ENCODE peak calls at places on chromosomes 6 and 20, in nine cellular contexts. S, W, J, V, C, F, Y, A and D are unnamed samples.

GRCh38 chr6:155121699-155122098 is 126.6 kb downstream of the TIAM2 start:
- DNase-seq in V (no peak), W (no peak), C (no peak), J (no peak), S (no peak), A (no peak), F (peak), Y (peak), D (no peak)

GRCh38 chr20:35901678-35902544 is 52.4 kb downstream of the SCAND1 start:
- DNase-seq in F (no peak), Y (no peak), J (peak), A (peak), C (no peak), W (no peak), S (peak), V (peak), D (no peak)

GRCh38 chr20:12581644-12582350 is 427.0 kb upstream of the SPTLC3 start:
- DNase-seq in J (no peak), W (no peak), S (no peak), A (no peak), C (no peak), V (no peak), Y (no peak), F (no peak), D (no peak)

GRCh38 chr6:8821921-8822512 is 386.7 kb upstream of the SLC35B3 start:
- DNase-seq in W (no peak), Y (no peak), S (no peak), C (no peak), J (peak), F (no peak), A (no peak), V (no peak), D (no peak)

GRCh38 chr20:17969276-17969883 is 562 bp downstream of the MGME1 start:
- DNase-seq in C (no peak), Y (peak), A (no peak), V (no peak), J (peak), S (peak), F (peak), W (peak), D (no peak)

GRCh38 chr6:26336355-26337198 is 28.4 kb upstream of the BTN3A2 start:
- DNase-seq in W (no peak), J (peak), Y (no peak), C (no peak), F (no peak), S (peak), V (peak), A (no peak), D (no peak)

GRCh38 chr6:13454286-13455221 is 32.8 kb downstream of the GFOD1 start:
- DNase-seq in Y (no peak), V (peak), S (peak), W (no peak), C (no peak), J (peak), F (peak), A (peak), D (no peak)

GRCh38 chr6:81766482-81767069 is 14.1 kb upstream of the TENT5A start:
- DNase-seq in Y (no peak), J (peak), W (no peak), F (no peak), A (peak), S (peak), V (peak), C (no peak), D (no peak)

GRCh38 chr6:72813807-72814596 is 192.1 kb downstream of the KCNQ5 start:
- DNase-seq in C (no peak), A (no peak), W (no peak), Y (no peak), F (no peak), J (no peak), S (no peak), V (no peak), D (no peak)

GRCh38 chr6:107740496-107741190 is 83.5 kb downstream of the SCML4 start:
- DNase-seq in S (no peak), J (no peak), A (no peak), V (no peak), F (no peak), C (no peak), Y (no peak), W (peak), D (no peak)
- H3K9ac ChIP-seq in S (no peak), J (no peak), A (no peak), V (no peak), F (no peak), C (no peak), Y (no peak), W (peak), D (no peak)

DNA sequence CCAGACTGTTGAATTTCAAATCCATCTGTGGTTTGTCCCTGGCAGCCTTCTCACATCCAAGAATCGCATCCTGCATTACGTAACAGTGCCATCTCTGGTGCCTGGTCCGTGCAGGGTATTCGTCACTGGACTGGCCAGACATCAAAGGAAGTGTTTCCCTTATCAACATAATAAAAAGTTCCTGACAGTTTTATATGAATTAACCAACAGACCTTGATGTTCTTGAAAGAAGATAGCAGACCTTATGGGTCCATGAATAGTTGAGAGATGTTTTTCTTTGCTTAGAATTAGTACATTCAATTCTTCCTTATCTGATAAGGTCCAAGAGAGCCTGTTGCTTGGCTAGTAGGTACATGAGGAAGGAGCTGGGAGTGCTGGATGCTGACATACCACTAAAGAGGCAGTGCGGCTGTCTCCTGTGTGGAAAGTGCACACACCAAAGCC is 77.6 kb downstream of the PHACTR2 start:
- DNase-seq in J (no peak), S (peak), A (peak), V (peak), Y (no peak), F (peak), W (no peak), C (no peak), D (no peak)
- H3K9ac ChIP-seq in J (no peak), S (no peak), A (no peak), V (no peak), Y (no peak), F (no peak), W (no peak), C (no peak), D (no peak)

DNA sequence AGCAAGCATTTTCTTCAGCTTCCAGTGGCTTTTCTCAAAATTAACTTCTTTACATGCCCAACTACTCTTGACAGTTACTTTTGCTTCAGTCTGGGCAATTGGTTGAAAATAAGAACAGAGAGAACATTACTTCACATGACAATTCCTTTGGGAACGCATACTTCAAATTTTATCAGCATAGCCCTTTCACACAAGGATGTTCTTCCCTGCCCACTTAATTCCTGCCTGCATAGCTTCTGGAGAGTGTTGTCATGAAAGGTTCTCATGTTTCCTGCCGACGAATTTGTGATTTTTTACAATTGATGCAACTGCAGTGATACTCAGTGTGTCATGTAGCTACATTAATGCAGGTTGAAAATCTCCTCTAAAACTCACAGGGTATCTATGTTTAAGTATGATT is 22.0 kb upstream of the SNRNP48 start:
- DNase-seq in F (no peak), W (no peak), J (no peak), A (no peak), Y (no peak), V (peak), S (no peak), C (no peak), D (no peak)
- H3K9ac ChIP-seq in F (no peak), W (no peak), J (no peak), A (no peak), Y (no peak), V (no peak), S (no peak), C (no peak), D (no peak)

GRCh38 chr6:158009935-158010585 is 28.4 kb downstream of the SYNJ2 start:
- DNase-seq in S (no peak), V (no peak), J (no peak), A (no peak), C (no peak), F (no peak), Y (no peak), W (no peak), D (no peak)
- H3K9ac ChIP-seq in S (no peak), V (no peak), J (no peak), A (peak), C (no peak), F (no peak), Y (no peak), W (no peak), D (no peak)

GRCh38 chr6:108408861-108409260 is 114.0 kb downstream of the AFG1L start:
- DNase-seq in V (no peak), F (no peak), W (no peak), A (no peak), S (no peak), J (no peak), C (no peak), Y (no peak), D (no peak)
- H3K9ac ChIP-seq in V (no peak), F (no peak), W (no peak), A (no peak), S (no peak), J (no peak), C (no peak), Y (no peak), D (no peak)

GRCh38 chr20:51199920-51200319 is 177.0 kb upstream of the KCNG1 start:
- DNase-seq in V (no peak), Y (no peak), J (no peak), C (no peak), A (no peak), F (no peak), S (no peak), W (no peak), D (no peak)
- H3K9ac ChIP-seq in V (no peak), Y (no peak), J (no peak), C (no peak), A (no peak), F (no peak), S (no peak), W (no peak), D (no peak)

GRCh38 chr20:21862958-21863357 is 157.5 kb downstream of the PAX1 start:
- DNase-seq in J (no peak), F (no peak), V (no peak), S (no peak), Y (no peak), C (no peak), W (no peak), A (no peak), D (no peak)
- H3K9ac ChIP-seq in J (no peak), F (no peak), V (no peak), S (no peak), Y (no peak), C (no peak), W (no peak), A (no peak), D (no peak)

DNA sequence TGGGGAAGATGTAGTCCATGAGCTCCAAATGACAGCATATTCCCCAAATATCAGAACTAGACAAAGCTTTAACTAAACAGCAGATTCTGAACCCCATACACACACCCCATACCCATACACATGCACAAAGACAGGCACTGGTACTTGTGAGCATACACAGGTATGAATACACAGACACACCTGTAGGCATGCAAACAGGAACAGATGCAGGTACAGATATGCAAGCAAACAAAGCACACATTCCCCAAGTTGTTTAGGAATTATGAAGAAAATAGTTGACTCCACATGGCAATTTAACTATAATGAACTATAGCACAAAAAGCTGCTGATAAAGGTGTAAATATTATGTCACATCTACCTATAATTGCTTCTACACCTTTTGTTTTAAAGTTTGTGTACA is 16.7 kb downstream of the GOPC start:
- DNase-seq in V (no peak), W (no peak), A (no peak), F (no peak), S (no peak), C (no peak), Y (no peak), J (no peak), D (no peak)
- H3K9ac ChIP-seq in V (no peak), W (no peak), A (no peak), F (no peak), S (no peak), C (no peak), Y (no peak), J (no peak), D (no peak)

GRCh38 chr6:104325341-104326172 is 534.2 kb downstream of the HACE1 start:
- DNase-seq in Y (peak), S (peak), F (peak), J (peak), V (no peak), C (no peak), A (peak), W (peak), D (no peak)
- H3K9ac ChIP-seq in Y (no peak), S (no peak), F (no peak), J (no peak), V (no peak), C (no peak), A (no peak), W (no peak), D (no peak)

GRCh38 chr6:84764332-84765049 is at the start of gene TBX18:
- DNase-seq in J (peak), C (peak), S (peak), F (peak), Y (peak), A (peak), W (no peak), V (peak), D (peak)
- H3K9ac ChIP-seq in J (no peak), C (no peak), S (peak), F (peak), Y (no peak), A (peak), W (no peak), V (no peak), D (peak)